ENCODE peak calls at places on chromosomes 3 and 15, in seven cellular contexts. N is uterus; F is SIG-M5; I is HEK293T; E is NCI-H524; Z is CD8-positive, alpha-beta memory T cell; D is AG20443. H is an unnamed sample.

GRCh38 chr15:83106994-83107840 is at the start of gene TM6SF1:
- DNase-seq in N (no peak), Z (no peak), E (no peak), D (peak), F (no peak), I (peak), H (no peak)

GRCh38 chr3:177177670-177178295 is 19.5 kb downstream of the TBL1XR1 start:
- DNase-seq in I (no peak), N (no peak), F (no peak), Z (no peak), E (no peak), D (no peak), H (no peak)

GRCh38 chr15:67125589-67126502 is 60.4 kb downstream of the SMAD3 start:
- DNase-seq in F (no peak), E (no peak), I (no peak), N (peak), Z (no peak), D (peak), H (peak)

GRCh38 chr3:169758353-169758994 is 6.4 kb downstream of the TERC start:
- DNase-seq in F (no peak), N (no peak), I (no peak), D (no peak), E (no peak), Z (no peak), H (no peak)

GRCh38 chr3:101518421-101518871 is 5.4 kb upstream of the SENP7 start:
- DNase-seq in I (no peak), D (no peak), E (no peak), Z (no peak), F (no peak), N (no peak), H (no peak)

GRCh38 chr3:197241173-197241572 is 57.2 kb downstream of the DLG1 start:
- DNase-seq in N (no peak), D (no peak), Z (no peak), E (no peak), I (no peak), F (no peak), H (no peak)

GRCh38 chr3:128923607-128924385 is 44.4 kb downstream of the ACAD9 start:
- DNase-seq in D (no peak), F (no peak), E (no peak), Z (no peak), N (no peak), I (no peak), H (no peak)

GRCh38 chr15:66824374-66824773 is 122.3 kb downstream of the SMAD6 start:
- DNase-seq in Z (no peak), I (no peak), N (no peak), E (no peak), F (no peak), D (no peak), H (no peak)

GRCh38 chr15:57696146-57696545 is 10.4 kb upstream of the POLR2M start:
- DNase-seq in F (no peak), E (no peak), N (no peak), Z (no peak), I (no peak), D (no peak), H (no peak)

GRCh38 chr15:37107071-37107753 is 6.9 kb upstream of the MEIS2 start:
- DNase-seq in I (no peak), F (no peak), Z (no peak), D (no peak), E (no peak), N (peak), H (peak)

GRCh38 chr15:59227021-59227420 is 20.4 kb downstream of the LDHAL6B start:
- DNase-seq in E (no peak), Z (no peak), D (no peak), I (no peak), N (no peak), F (no peak), H (no peak)

GRCh38 chr3:113231827-113232253 is 20.5 kb downstream of the BOC start:
- DNase-seq in I (no peak), F (no peak), E (no peak), Z (no peak), D (peak), N (no peak), H (peak)

GRCh38 chr3:9715764-9716437 is 12.3 kb downstream of the CPNE9 start:
- DNase-seq in F (peak), Z (no peak), E (no peak), I (peak), D (peak), N (peak), H (no peak)

GRCh38 chr3:127720161-127720823 is 47.5 kb downstream of the ABTB1 start:
- DNase-seq in Z (no peak), F (no peak), D (no peak), E (no peak), I (no peak), N (no peak), H (no peak)

GRCh38 chr15:36896949-36897348 is 203.4 kb downstream of the MEIS2 start:
- DNase-seq in D (no peak), I (peak), Z (no peak), F (no peak), E (no peak), N (no peak), H (peak)

GRCh38 chr3:17130956-17131355 is 246.2 kb downstream of the PLCL2 start:
- DNase-seq in F (no peak), D (no peak), Z (no peak), N (no peak), E (no peak), I (no peak), H (no peak)

GRCh38 chr15:90895571-90896117 is 7.5 kb upstream of the MAN2A2 start:
- DNase-seq in I (peak), N (no peak), F (no peak), E (peak), D (no peak), Z (no peak), H (no peak)

GRCh38 chr15:93658026-93658790 is 569.2 kb upstream of the RGMA start:
- DNase-seq in E (no peak), F (no peak), N (no peak), Z (no peak), D (no peak), I (no peak), H (no peak)

GRCh38 chr15:74790080-74790916 is 8.4 kb downstream of the CSK start:
- DNase-seq in F (peak), D (peak), Z (no peak), E (no peak), N (peak), I (no peak), H (peak)

GRCh38 chr3:166510382-166510781 is 673.2 kb upstream of the BCHE start:
- DNase-seq in I (no peak), D (no peak), E (peak), F (no peak), N (no peak), Z (no peak), H (no peak)

GRCh38 chr3:110314512-110315114 is 757.0 kb upstream of the NECTIN3 start:
- DNase-seq in Z (peak), F (no peak), D (peak), I (peak), N (peak), E (peak), H (peak)

GRCh38 chr3:131804565-131805133 is 230.2 kb downstream of the CPNE4 start:
- DNase-seq in Z (no peak), F (no peak), D (no peak), I (no peak), N (no peak), E (no peak), H (peak)

GRCh38 chr3:88113311-88114162 is 36.2 kb upstream of the C3orf38 start:
- DNase-seq in Z (peak), D (peak), N (peak), I (peak), F (peak), E (peak), H (peak)

GRCh38 chr3:22450785-22451400 is 699.9 kb upstream of the ZNF385D start:
- DNase-seq in I (no peak), F (no peak), N (no peak), D (peak), Z (no peak), E (peak), H (no peak)

GRCh38 chr15:25175033-25175788 is 220.4 kb downstream of the SNRPN start:
- DNase-seq in Z (no peak), I (no peak), E (no peak), N (peak), D (no peak), F (no peak), H (no peak)

GRCh38 chr3:136141891-136142290 is 54.2 kb downstream of the MSL2 start:
- DNase-seq in D (no peak), I (no peak), N (no peak), Z (no peak), E (no peak), F (no peak), H (no peak)

GRCh38 chr3:124607163-124607562 is 123.1 kb upstream of the UMPS start:
- DNase-seq in D (peak), E (no peak), I (no peak), N (no peak), Z (no peak), F (no peak), H (no peak)

GRCh38 chr3:188243124-188243795 is 89.3 kb downstream of the LPP start:
- DNase-seq in D (no peak), N (no peak), F (no peak), E (no peak), I (no peak), Z (no peak), H (no peak)

GRCh38 chr15:43441316-43441715 is 51.6 kb downstream of the TP53BP1 start:
- DNase-seq in Z (no peak), D (peak), E (no peak), N (no peak), I (no peak), F (no peak), H (peak)

GRCh38 chr15:48112242-48112641 is 8.5 kb upstream of the SLC24A5 start:
- DNase-seq in Z (no peak), F (no peak), E (peak), D (no peak), I (peak), N (no peak), H (peak)

GRCh38 chr15:33458421-33458820 is 147.7 kb downstream of the RYR3 start:
- DNase-seq in Z (no peak), I (no peak), E (no peak), D (no peak), N (no peak), F (no peak), H (no peak)

GRCh38 chr3:22474706-22475470 is 723.9 kb upstream of the ZNF385D start:
- DNase-seq in N (no peak), D (no peak), E (no peak), F (no peak), Z (no peak), I (no peak), H (no peak)

GRCh38 chr3:50204804-50205718 is at the start of gene SLC38A3:
- DNase-seq in F (no peak), E (no peak), N (no peak), I (peak), Z (no peak), D (peak), H (no peak)

GRCh38 chr3:30476373-30477082 is 129.9 kb upstream of the TGFBR2 start:
- DNase-seq in I (no peak), E (no peak), N (no peak), F (no peak), D (no peak), Z (no peak), H (no peak)

GRCh38 chr3:57961828-57962447 is 46.3 kb upstream of the FLNB start:
- DNase-seq in N (no peak), Z (no peak), E (no peak), I (no peak), F (no peak), D (peak), H (peak)

GRCh38 chr3:236881-237280 is 40.3 kb downstream of the CHL1 start:
- DNase-seq in E (no peak), I (no peak), F (no peak), Z (no peak), D (no peak), N (no peak), H (no peak)

GRCh38 chr15:40340038-40340739 is 550 bp downstream of the CCDC9B start:
- DNase-seq in F (no peak), N (peak), D (peak), E (no peak), Z (no peak), I (no peak), H (peak)

GRCh38 chr15:44659041-44659440 is 4.4 kb downstream of the SPG11 start:
- DNase-seq in I (no peak), Z (no peak), D (no peak), N (no peak), F (no peak), E (no peak), H (no peak)

GRCh38 chr3:126512916-126513650 is 4.5 kb downstream of the UROC1 start:
- DNase-seq in F (no peak), E (no peak), N (no peak), I (no peak), D (no peak), Z (no peak), H (no peak)